ENCODE peak calls at places on chromosome 3, in seven cellular contexts. R is NCI-H2107; U is KBM-7; E is stimulated activated CD4-positive, alpha-beta T cell treated with anti-CD3 and anti-CD28 coated beads, Interleukin-1b, Interleukin-23, amount 100 ng/mL, for 1 hour; I is fibroblast of pulmonary artery; F is A549; T is D721Med. C is an unnamed sample.
A peak's percentile ranks its signal among the peaks of the same experiment; 100 is the strongest.

GRCh38 chr3:121411554-121411953 is 134.2 kb downstream of the POLQ start:
- DNase-seq in T (no peak), U (no peak), R (no peak), E (no peak), I (no peak), F (no peak), C (no peak)

GRCh38 chr3:122188758-122189157 is 5.3 kb downstream of the CASR start:
- DNase-seq in I (no peak), T (no peak), E (no peak), U (no peak), F (no peak), R (no peak), C (no peak)

GRCh38 chr3:55524565-55525244 is 37.6 kb upstream of the WNT5A start:
- DNase-seq in T (no peak), F (no peak), R (no peak), U (no peak), I (peak; percentile 46), E (no peak), C (no peak)

GRCh38 chr3:188689101-188689574 is 482.6 kb upstream of the TPRG1 start:
- DNase-seq in T (no peak), E (no peak), R (no peak), I (peak; percentile 96), F (no peak), U (no peak), C (peak; percentile 32)

GRCh38 chr3:184333190-184333589 is 4.2 kb upstream of the FAM131A start:
- DNase-seq in U (no peak), F (no peak), T (no peak), I (no peak), E (no peak), R (no peak), C (no peak)

GRCh38 chr3:156421534-156421933 is 133.4 kb downstream of the SSR3 start:
- DNase-seq in U (no peak), F (no peak), I (no peak), E (no peak), R (no peak), T (no peak), C (no peak)

GRCh38 chr3:153749070-153749610 is 372.1 kb upstream of the ARHGEF26 start:
- DNase-seq in U (no peak), F (no peak), R (no peak), E (no peak), I (peak; percentile 51), T (no peak), C (no peak)

GRCh38 chr3:120355486-120355885 is 6.3 kb upstream of the LRRC58 start:
- DNase-seq in F (no peak), I (no peak), U (no peak), E (no peak), T (no peak), R (no peak), C (no peak)

GRCh38 chr3:99699841-99700240 is 61.4 kb downstream of the COL8A1 start:
- DNase-seq in U (no peak), F (no peak), I (peak; percentile 74), T (no peak), R (no peak), E (no peak), C (no peak)

GRCh38 chr3:74537164-74537563 is 77.3 kb downstream of the CNTN3 start:
- DNase-seq in U (no peak), R (no peak), F (no peak), T (no peak), E (no peak), I (peak; percentile 84), C (peak; percentile 19)

GRCh38 chr3:141905129-141905528 is 28.7 kb downstream of the ATP1B3 start:
- DNase-seq in F (no peak), R (no peak), E (no peak), U (no peak), T (no peak), I (peak; percentile 56), C (no peak)

GRCh38 chr3:155859859-155860258 is 5.6 kb upstream of the SLC33A1 start:
- DNase-seq in I (peak; percentile 44), F (peak; percentile 45), E (no peak), T (no peak), U (peak; percentile 44), R (no peak), C (no peak)

GRCh38 chr3:166837535-166837934 is 542.6 kb downstream of the ZBBX start:
- DNase-seq in T (no peak), E (no peak), F (peak; percentile 6), U (peak; percentile 37), I (no peak), R (no peak), C (no peak)

GRCh38 chr3:27696906-27697305 is 25.2 kb downstream of the EOMES start:
- DNase-seq in R (no peak), I (no peak), T (no peak), F (no peak), U (no peak), E (no peak), C (no peak)

GRCh38 chr3:49164983-49165720 is 979 bp downstream of the CCDC71 start:
- DNase-seq in I (no peak), R (no peak), U (no peak), T (peak; percentile 92), F (no peak), E (no peak), C (no peak)

GRCh38 chr3:195895078-195895899 is 13.1 kb downstream of the TNK2 start:
- DNase-seq in U (peak; percentile 50), T (no peak), R (peak; percentile 66), E (no peak), I (no peak), F (peak; percentile 73), C (no peak)

GRCh38 chr3:53170325-53171108 is 9.5 kb downstream of the PRKCD start:
- DNase-seq in F (no peak), R (no peak), I (no peak), E (no peak), T (no peak), U (peak; percentile 73), C (no peak)

GRCh38 chr3:46559030-46559704 is 6.9 kb downstream of the LRRC2 start:
- DNase-seq in R (no peak), E (no peak), F (no peak), T (no peak), I (no peak), U (no peak), C (no peak)

GRCh38 chr3:167057586-167057985 is 322.5 kb downstream of the ZBBX start:
- DNase-seq in T (no peak), R (no peak), I (no peak), U (no peak), E (no peak), F (no peak), C (no peak)

GRCh38 chr3:140424211-140424610 is 253.7 kb upstream of the TRIM42 start:
- DNase-seq in I (no peak), R (no peak), E (no peak), U (no peak), T (no peak), F (no peak), C (no peak)

GRCh38 chr3:130310109-130310508 is 35.4 kb upstream of the COL6A5 start:
- DNase-seq in T (no peak), I (no peak), R (no peak), E (no peak), F (no peak), U (no peak), C (no peak)

GRCh38 chr3:18735013-18735412 is 309.9 kb upstream of the SATB1 start:
- DNase-seq in U (no peak), F (no peak), R (no peak), T (no peak), I (no peak), E (no peak), C (no peak)

GRCh38 chr3:102224171-102224570 is 210.6 kb upstream of the ZPLD1 start:
- DNase-seq in F (peak; percentile 52), E (no peak), U (peak; percentile 22), I (peak; percentile 46), R (no peak), T (no peak), C (no peak)

GRCh38 chr3:26721047-26721446 is 98.5 kb downstream of the LRRC3B start:
- DNase-seq in I (no peak), T (no peak), F (no peak), R (no peak), E (no peak), U (no peak), C (no peak)

GRCh38 chr3:175672119-175672689 is 813.1 kb downstream of the NAALADL2 start:
- DNase-seq in T (no peak), F (no peak), E (no peak), I (peak; percentile 42), R (no peak), U (no peak), C (no peak)

GRCh38 chr3:29329986-29330514 is 49.2 kb downstream of the RBMS3 start:
- DNase-seq in R (no peak), I (peak; percentile 34), T (no peak), F (peak; percentile 14), U (no peak), E (no peak), C (no peak)

GRCh38 chr3:123776383-123776782 is 107.7 kb downstream of the MYLK start:
- DNase-seq in R (no peak), T (no peak), F (no peak), I (no peak), E (no peak), U (no peak), C (no peak)

GRCh38 chr3:104460477-104461406 is 906.0 kb upstream of the ALCAM start:
- DNase-seq in F (no peak), R (no peak), I (peak; percentile 57), T (no peak), U (no peak), E (no peak), C (peak; percentile 40)

GRCh38 chr3:50373146-50373864 is 14.0 kb upstream of the TMEM115 start:
- DNase-seq in U (no peak), T (no peak), F (no peak), R (no peak), E (no peak), I (no peak), C (no peak)

GRCh38 chr3:53649816-53650215 is 155.4 kb downstream of the CACNA1D start:
- DNase-seq in I (no peak), E (no peak), F (no peak), T (no peak), U (no peak), R (no peak), C (no peak)

GRCh38 chr3:174955513-174956001 is 96.4 kb downstream of the NAALADL2 start:
- DNase-seq in R (no peak), T (no peak), E (no peak), F (peak; percentile 70), I (peak; percentile 48), U (no peak), C (peak; percentile 40)

GRCh38 chr3:100072328-100073048 is 41.8 kb downstream of the FILIP1L start:
- DNase-seq in T (no peak), I (no peak), F (no peak), E (no peak), U (peak; percentile 77), R (no peak), C (no peak)

GRCh38 chr3:138768126-138768525 is 66.6 kb downstream of the PIK3CB start:
- DNase-seq in R (no peak), T (no peak), I (no peak), E (no peak), U (peak; percentile 45), F (peak; percentile 42), C (no peak)

GRCh38 chr3:122786067-122786466 is 7.6 kb downstream of the HSPBAP1 start:
- DNase-seq in E (no peak), T (no peak), I (peak; percentile 40), R (no peak), F (peak; percentile 13), U (no peak), C (no peak)

GRCh38 chr3:14256046-14256445 is 77.4 kb downstream of the LSM3 start:
- DNase-seq in R (no peak), U (no peak), E (no peak), I (no peak), F (no peak), T (no peak), C (no peak)

GRCh38 chr3:195094211-195094921 is 176.6 kb downstream of the XXYLT1 start:
- DNase-seq in F (no peak), E (no peak), R (no peak), U (peak; percentile 31), I (no peak), T (no peak), C (no peak)